ENCODE peak calls at places on chromosomes 7 and 10, in four cellular contexts. K, V, J and P are unnamed samples. For H3K36me3 and H3K9me3, the result is how much of the 10 kb centered on the place peaks cover.

GRCh38 chr7:116990056-116990455 is 36.8 kb downstream of the ST7 start:
- DNase-seq in K (peak), V (no peak), J (no peak), P (no peak)

GRCh38 chr10:74445493-74445892 is 294.5 kb downstream of the ADK start:
- DNase-seq in K (no peak), V (no peak), J (no peak), P (no peak)

GRCh38 chr10:12625393-12626023 is 276.2 kb downstream of the CAMK1D start:
- DNase-seq in K (no peak), V (no peak), J (no peak), P (no peak)

GRCh38 chr7:370775-371118 is 80.8 kb downstream of the FOXL3 start:
- DNase-seq in K (no peak), V (no peak), J (no peak), P (no peak)

GRCh38 chr7:151439855-151440798 is at the start of gene CRYGN:
- DNase-seq in K (no peak), V (no peak), J (peak), P (no peak)

GRCh38 chr7:135980665-135981180 is 3.6 kb upstream of the MTPN start:
- DNase-seq in K (peak), V (no peak), J (no peak), P (no peak)

GRCh38 chr10:91088300-91089140 is 131.9 kb upstream of the PCGF5 start:
- DNase-seq in K (no peak), V (peak), J (no peak), P (no peak)

GRCh38 chr7:159092701-159093121 is 52.0 kb downstream of the VIPR2 start:
- DNase-seq in K (no peak), V (no peak), J (no peak), P (no peak)

GRCh38 chr10:103498936-103499638 is 5.6 kb downstream of the NEURL1 start:
- DNase-seq in K (no peak), V (no peak), J (no peak), P (no peak)

GRCh38 chr7:81789406-81790139 is 19.7 kb upstream of the HGF start:
- DNase-seq in K (no peak), V (no peak), J (no peak), P (no peak)

DNA sequence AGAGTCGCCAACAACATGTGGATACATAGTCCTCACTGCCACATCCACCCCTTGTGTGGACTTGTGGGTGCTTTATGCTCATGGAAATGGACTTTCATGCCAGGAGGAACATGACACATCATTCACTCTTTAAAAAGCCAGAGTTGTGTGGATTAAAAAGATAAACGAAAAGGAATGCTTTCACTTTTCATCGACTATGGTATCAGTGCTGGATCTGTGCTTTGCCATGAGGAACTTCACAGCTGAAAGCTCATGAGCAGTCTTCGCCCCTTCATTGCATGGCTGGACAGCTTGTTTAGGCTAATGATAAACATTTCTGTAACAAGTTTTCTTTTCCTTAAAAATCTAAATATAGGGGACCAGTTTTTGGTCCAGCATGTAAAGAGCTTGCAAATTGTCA is 173.7 kb upstream of the NPS start:
- DNase-seq in K (no peak), V (peak), J (no peak), P (no peak)
- TF ChIP-seq CTCF in K (no peak), V (no peak), J (no peak), P (no peak)

GRCh38 chr7:137661634-137662033 is 185.1 kb downstream of the DGKI start:
- DNase-seq in K (no peak), V (no peak), J (no peak), P (no peak)

GRCh38 chr7:137669706-137670105 is 177.1 kb downstream of the DGKI start:
- DNase-seq in K (no peak), V (no peak), J (no peak), P (no peak)

GRCh38 chr7:137668404-137668803 is 178.4 kb downstream of the DGKI start:
- DNase-seq in K (no peak), V (no peak), J (no peak), P (no peak)

GRCh38 chr7:137667633-137668387 is 179.0 kb downstream of the DGKI start:
- DNase-seq in K (no peak), V (peak), J (no peak), P (no peak)

GRCh38 chr7:137664846-137665245 is 181.9 kb downstream of the DGKI start:
- DNase-seq in K (no peak), V (no peak), J (no peak), P (no peak)
- H3K36me3 ChIP-seq in K (under half), V (under half), J (under half), P (under half)

GRCh38 chr10:37844644-37845043 is 12.8 kb downstream of the ZNF248 start:
- DNase-seq in K (no peak), V (no peak), J (no peak), P (no peak)

DNA sequence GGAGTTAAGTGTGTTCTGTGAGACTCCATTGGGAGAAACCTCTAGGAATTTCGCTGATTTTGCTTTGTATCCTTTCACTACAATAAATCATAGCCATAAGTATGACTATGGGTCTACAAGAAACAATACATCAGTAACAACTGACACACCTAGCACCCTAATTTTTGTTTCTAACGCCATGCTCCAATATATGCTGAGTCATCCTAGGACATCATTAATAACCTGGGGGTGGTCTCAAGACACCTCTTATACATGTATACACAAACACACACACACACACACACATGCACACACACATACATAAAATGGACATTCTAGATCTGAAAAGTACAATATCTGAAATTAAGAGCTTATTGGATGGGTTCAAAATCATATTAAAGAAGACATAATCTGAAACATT is 18.2 kb downstream of the ZNF248 start:
- DNase-seq in K (no peak), V (no peak), J (no peak), P (no peak)
- H3K9me3 ChIP-seq in K (under half), V (under half), J (under half), P (under half)

DNA sequence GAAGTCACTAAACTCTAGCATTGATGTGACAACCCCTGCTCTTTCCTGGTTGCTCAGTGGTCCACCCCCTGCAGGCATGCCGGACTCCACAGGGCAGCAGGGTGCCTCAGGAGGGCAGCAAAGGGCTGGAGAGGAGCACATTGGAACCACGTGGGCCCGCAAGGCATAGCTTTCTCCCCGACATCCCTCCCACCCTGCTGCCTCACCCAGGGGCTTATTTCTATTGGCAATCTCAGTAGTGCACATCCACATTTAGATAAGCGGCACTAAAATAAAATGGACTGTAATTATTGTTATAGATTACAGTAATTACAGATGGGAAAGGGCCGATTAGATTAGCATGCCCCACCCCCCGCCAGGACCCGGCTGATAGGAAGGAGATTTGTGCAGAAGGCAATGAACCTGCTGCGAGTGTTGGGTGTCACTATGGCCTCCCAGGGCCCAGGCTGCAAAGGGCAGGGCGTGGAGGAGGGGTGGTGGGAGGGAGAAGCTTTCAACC is 580.1 kb downstream of the GRID1 start:
- DNase-seq in K (no peak), V (no peak), J (no peak), P (no peak)
- TF ChIP-seq CTCF in K (no peak), V (no peak), J (peak), P (no peak)

GRCh38 chr7:101319401-101319800 is 2.2 kb downstream of the IFT22 start:
- DNase-seq in K (no peak), V (no peak), J (no peak), P (no peak)

GRCh38 chr7:101315336-101315735 is 6.3 kb downstream of the IFT22 start:
- DNase-seq in K (peak), V (peak), J (peak), P (no peak)
- H3K36me3 ChIP-seq in K (under half), V (under half), J (under half), P (under half)